ENCODE peak calls at places on chromosomes 12 and 14, in nine cellular contexts. U is NCI-H446; F is stimulated activated CD4-positive, alpha-beta T cell treated with anti-CD3 and anti-CD28 coated beads, Interleukin-1b, Interleukin-23, amount 100 ng/mL, for 24 hours; O is gastrocnemius medialis; R is aorta; X is T follicular helper cell; J is ureter; Z is NCI-H1417; C is C1 segment of cervical spinal cord. Y is an unnamed sample.

GRCh38 chr12:94099191-94099983 is 49.0 kb upstream of the PLXNC1 start:
- DNase-seq in U (peak), F (no peak), O (no peak), R (no peak), X (no peak), J (no peak), Z (peak), C (no peak), Y (no peak)

GRCh38 chr14:103097244-103097993 is 2.9 kb downstream of the EXOC3L4 start:
- DNase-seq in U (no peak), F (no peak), O (no peak), R (no peak), X (no peak), J (no peak), Z (no peak), C (no peak), Y (no peak)

GRCh38 chr12:122093098-122093883 is 14.7 kb downstream of the MLXIP start:
- DNase-seq in U (no peak), F (no peak), O (no peak), R (peak), X (no peak), J (no peak), Z (no peak), C (no peak), Y (no peak)

GRCh38 chr12:49342914-49343731 is 3.6 kb upstream of the DNAJC22 start:
- DNase-seq in U (no peak), F (no peak), O (no peak), R (no peak), X (no peak), J (peak), Z (peak), C (no peak), Y (no peak)

GRCh38 chr12:94041833-94042232 is 106.5 kb upstream of the PLXNC1 start:
- DNase-seq in U (no peak), F (no peak), O (no peak), R (no peak), X (no peak), J (no peak), Z (no peak), C (no peak), Y (no peak)

GRCh38 chr14:104678346-104678745 is 11.1 kb upstream of the INF2 start:
- DNase-seq in U (no peak), F (no peak), O (no peak), R (no peak), X (no peak), J (no peak), Z (peak), C (no peak), Y (no peak)

GRCh38 chr12:122081697-122082221 is 3.2 kb downstream of the MLXIP start:
- DNase-seq in U (no peak), F (no peak), O (no peak), R (peak), X (peak), J (no peak), Z (no peak), C (peak), Y (no peak)

GRCh38 chr14:72480465-72481243 is 413.2 kb downstream of the DPF3 start:
- DNase-seq in U (no peak), F (no peak), O (no peak), R (no peak), X (no peak), J (no peak), Z (no peak), C (no peak), Y (no peak)

GRCh38 chr12:12265571-12266388 is 1.1 kb downstream of the LRP6 start:
- DNase-seq in U (no peak), F (no peak), O (no peak), R (no peak), X (no peak), J (no peak), Z (peak), C (peak), Y (no peak)

GRCh38 chr12:26953447-26953846 is 15.2 kb downstream of the FGFR1OP2 start:
- DNase-seq in U (no peak), F (no peak), O (no peak), R (no peak), X (no peak), J (no peak), Z (no peak), C (no peak), Y (no peak)

GRCh38 chr12:130863298-130863697 is 8.6 kb upstream of the RAN start:
- DNase-seq in U (no peak), F (no peak), O (no peak), R (peak), X (no peak), J (no peak), Z (no peak), C (no peak), Y (no peak)

GRCh38 chr12:120119395-120119973 is 2.9 kb upstream of the RAB35 start:
- DNase-seq in U (no peak), F (no peak), O (no peak), R (no peak), X (no peak), J (no peak), Z (no peak), C (no peak), Y (no peak)

GRCh38 chr12:124390442-124391116 is 95.7 kb downstream of the RFLNA start:
- DNase-seq in U (no peak), F (no peak), O (peak), R (peak), X (no peak), J (no peak), Z (no peak), C (peak), Y (no peak)

GRCh38 chr14:51094282-51094821 is 553 bp downstream of the TRIM9 start:
- DNase-seq in U (peak), F (no peak), O (no peak), R (peak), X (no peak), J (peak), Z (peak), C (no peak), Y (no peak)

GRCh38 chr12:59056931-59057330 is 136.6 kb upstream of the LRIG3 start:
- DNase-seq in U (no peak), F (no peak), O (no peak), R (no peak), X (no peak), J (no peak), Z (no peak), C (no peak), Y (no peak)

GRCh38 chr12:106584104-106585064 is 1.6 kb downstream of the RFX4 start:
- DNase-seq in U (no peak), F (no peak), O (no peak), R (no peak), X (no peak), J (no peak), Z (peak), C (peak), Y (no peak)

GRCh38 chr12:6965026-6965661 is 5.3 kb downstream of the PHB2 start:
- DNase-seq in U (peak), F (peak), O (peak), R (peak), X (peak), J (peak), Z (peak), C (peak), Y (no peak)

GRCh38 chr14:36519431-36520321 is at the start of gene NKX2-1:
- DNase-seq in U (peak), F (no peak), O (no peak), R (no peak), X (no peak), J (no peak), Z (peak), C (no peak), Y (no peak)

GRCh38 chr14:39434401-39434800 is 2.2 kb upstream of the FBXO33 start:
- DNase-seq in U (no peak), F (no peak), O (no peak), R (no peak), X (no peak), J (no peak), Z (peak), C (no peak), Y (no peak)

GRCh38 chr14:69963966-69964365 is 84.8 kb downstream of the SMOC1 start:
- DNase-seq in U (no peak), F (no peak), O (no peak), R (no peak), X (no peak), J (no peak), Z (no peak), C (peak), Y (no peak)

GRCh38 chr14:43729149-43729548 is 777.9 kb downstream of the FSCB start:
- DNase-seq in U (no peak), F (no peak), O (no peak), R (no peak), X (no peak), J (no peak), Z (no peak), C (no peak), Y (no peak)

GRCh38 chr14:61466249-61466904 is 145.0 kb downstream of the PRKCH start:
- DNase-seq in U (no peak), F (no peak), O (no peak), R (peak), X (no peak), J (peak), Z (no peak), C (no peak), Y (no peak)

GRCh38 chr12:63935361-63935760 is 90.9 kb downstream of the SRGAP1 start:
- DNase-seq in U (no peak), F (no peak), O (no peak), R (no peak), X (no peak), J (no peak), Z (no peak), C (no peak), Y (no peak)

GRCh38 chr14:75011356-75012097 is 8.8 kb downstream of the EIF2B2 start:
- DNase-seq in U (no peak), F (no peak), O (no peak), R (no peak), X (no peak), J (no peak), Z (no peak), C (no peak), Y (no peak)

GRCh38 chr12:107884769-107885694 is 110.5 kb downstream of the ASCL4 start:
- DNase-seq in U (peak), F (no peak), O (no peak), R (no peak), X (peak), J (no peak), Z (peak), C (no peak), Y (no peak)

GRCh38 chr12:23096321-23096720 is 471.4 kb downstream of the ETNK1 start:
- DNase-seq in U (no peak), F (no peak), O (no peak), R (no peak), X (no peak), J (no peak), Z (no peak), C (no peak), Y (no peak)

GRCh38 chr12:123532808-123533649 is 490 bp downstream of the RILPL1 start:
- DNase-seq in U (no peak), F (no peak), O (peak), R (peak), X (no peak), J (peak), Z (peak), C (peak), Y (no peak)

GRCh38 chr12:88334271-88334670 is 192.2 kb downstream of the TMTC3 start:
- DNase-seq in U (no peak), F (no peak), O (no peak), R (no peak), X (no peak), J (no peak), Z (no peak), C (no peak), Y (no peak)

GRCh38 chr12:110444455-110444854 is 5.7 kb downstream of the ARPC3 start:
- DNase-seq in U (no peak), F (no peak), O (no peak), R (no peak), X (no peak), J (no peak), Z (no peak), C (no peak), Y (no peak)

GRCh38 chr14:56501909-56502530 is 77.6 kb upstream of the TMEM260 start:
- DNase-seq in U (no peak), F (no peak), O (no peak), R (no peak), X (no peak), J (no peak), Z (no peak), C (no peak), Y (no peak)

GRCh38 chr14:58639842-58640484 is 2.2 kb downstream of the DACT1 start:
- DNase-seq in U (peak), F (no peak), O (no peak), R (no peak), X (no peak), J (peak), Z (peak), C (peak), Y (no peak)

GRCh38 chr14:100072783-100073346 is 7.6 kb downstream of the EVL start:
- DNase-seq in U (no peak), F (no peak), O (no peak), R (no peak), X (peak), J (peak), Z (no peak), C (no peak), Y (no peak)

GRCh38 chr12:101768781-101769180 is 29.5 kb upstream of the SYCP3 start:
- DNase-seq in U (no peak), F (no peak), O (no peak), R (no peak), X (no peak), J (no peak), Z (no peak), C (no peak), Y (no peak)

GRCh38 chr14:102696332-102696731 is 80.9 kb upstream of the TRAF3 start:
- DNase-seq in U (no peak), F (no peak), O (no peak), R (no peak), X (no peak), J (no peak), Z (no peak), C (no peak), Y (no peak)

GRCh38 chr12:2075558-2076195 is 22.9 kb downstream of the CACNA1C start:
- DNase-seq in U (no peak), F (no peak), O (no peak), R (no peak), X (no peak), J (no peak), Z (no peak), C (no peak), Y (no peak)

GRCh38 chr12:39173689-39174088 is 268.3 kb upstream of the CPNE8 start:
- DNase-seq in U (no peak), F (no peak), O (no peak), R (no peak), X (no peak), J (no peak), Z (no peak), C (no peak), Y (no peak)

Y was measured in iPS DF 6.9.